ENCODE peak calls at places on chromosomes 11 and 22, in four cellular contexts. F is HL-60, E is B cell, H is fibroblast of lung. N is an unnamed sample.

GRCh38 chr11:111097191-111097590 is 148.3 kb upstream of the POU2AF2 start:
- DNase-seq in F (no peak), E (no peak), H (peak), N (peak)

GRCh38 chr22:46738642-46738960 is 549 bp upstream of the CERK start:
- DNase-seq in F (no peak), E (no peak), H (no peak), N (peak)

GRCh38 chr11:44014968-44015623 is 32.7 kb upstream of the ACCSL start:
- DNase-seq in F (no peak), E (no peak), H (peak), N (no peak)

GRCh38 chr22:49233507-49234100 is 594.1 kb downstream of the BRD1 start:
- DNase-seq in F (no peak), E (no peak), H (no peak), N (no peak)

GRCh38 chr11:44325698-44326097 is 15.8 kb upstream of the ALX4 start:
- DNase-seq in F (no peak), E (no peak), H (no peak), N (no peak)

GRCh38 chr22:38203090-38203810 is 1.5 kb downstream of the MAFF start:
- DNase-seq in F (no peak), E (no peak), H (peak), N (peak)

GRCh38 chr11:4061700-4062099 is 32.9 kb upstream of the RRM1 start:
- DNase-seq in F (no peak), E (no peak), H (no peak), N (no peak)

GRCh38 chr11:118604566-118604965 is 2.8 kb upstream of the PHLDB1 start:
- DNase-seq in F (no peak), E (no peak), H (no peak), N (no peak)

GRCh38 chr11:125402436-125402835 is 93.6 kb downstream of the FEZ1 start:
- DNase-seq in F (no peak), E (no peak), H (peak), N (no peak)

GRCh38 chr11:82523141-82523540 is 210.5 kb downstream of the FAM181B start:
- DNase-seq in F (no peak), E (no peak), H (no peak), N (peak)

GRCh38 chr22:37431811-37432707 is 4.8 kb upstream of the ELFN2 start:
- DNase-seq in F (no peak), E (no peak), H (peak), N (peak)

GRCh38 chr11:92510591-92510990 is 286.0 kb downstream of the FAT3 start:
- DNase-seq in F (no peak), E (no peak), H (no peak), N (peak)
- TF ChIP-seq CTCF in F (no peak), E (no peak), H (no peak), N (no peak)

GRCh38 chr11:116329354-116330090 is 443.3 kb downstream of the BUD13 start:
- DNase-seq in F (no peak), E (no peak), H (no peak), N (peak)

GRCh38 chr11:116328410-116328809 is 444.4 kb downstream of the BUD13 start:
- DNase-seq in F (peak), E (no peak), H (no peak), N (no peak)

GRCh38 chr11:116328851-116329250 is 443.9 kb downstream of the BUD13 start:
- DNase-seq in F (no peak), E (no peak), H (no peak), N (peak)

GRCh38 chr11:116330439-116331185 is 442.2 kb downstream of the BUD13 start:
- DNase-seq in F (no peak), E (no peak), H (no peak), N (peak)

GRCh38 chr11:116326146-116326545 is 446.6 kb downstream of the BUD13 start:
- DNase-seq in F (no peak), E (no peak), H (no peak), N (peak)
- TF ChIP-seq CTCF in F (no peak), E (no peak), H (no peak), N (no peak)

GRCh38 chr11:97964332-97965004 is 1056.3 kb upstream of the CNTN5 start:
- DNase-seq in F (no peak), E (no peak), H (no peak), N (no peak)

GRCh38 chr11:97968071-97968470 is 1052.7 kb upstream of the CNTN5 start:
- DNase-seq in F (no peak), E (no peak), H (no peak), N (no peak)

GRCh38 chr11:97966901-97967300 is 1053.8 kb upstream of the CNTN5 start:
- DNase-seq in F (no peak), E (no peak), H (no peak), N (no peak)

GRCh38 chr11:97963528-97964331 is 1057.0 kb upstream of the CNTN5 start:
- DNase-seq in F (no peak), E (no peak), H (peak), N (no peak)

DNA sequence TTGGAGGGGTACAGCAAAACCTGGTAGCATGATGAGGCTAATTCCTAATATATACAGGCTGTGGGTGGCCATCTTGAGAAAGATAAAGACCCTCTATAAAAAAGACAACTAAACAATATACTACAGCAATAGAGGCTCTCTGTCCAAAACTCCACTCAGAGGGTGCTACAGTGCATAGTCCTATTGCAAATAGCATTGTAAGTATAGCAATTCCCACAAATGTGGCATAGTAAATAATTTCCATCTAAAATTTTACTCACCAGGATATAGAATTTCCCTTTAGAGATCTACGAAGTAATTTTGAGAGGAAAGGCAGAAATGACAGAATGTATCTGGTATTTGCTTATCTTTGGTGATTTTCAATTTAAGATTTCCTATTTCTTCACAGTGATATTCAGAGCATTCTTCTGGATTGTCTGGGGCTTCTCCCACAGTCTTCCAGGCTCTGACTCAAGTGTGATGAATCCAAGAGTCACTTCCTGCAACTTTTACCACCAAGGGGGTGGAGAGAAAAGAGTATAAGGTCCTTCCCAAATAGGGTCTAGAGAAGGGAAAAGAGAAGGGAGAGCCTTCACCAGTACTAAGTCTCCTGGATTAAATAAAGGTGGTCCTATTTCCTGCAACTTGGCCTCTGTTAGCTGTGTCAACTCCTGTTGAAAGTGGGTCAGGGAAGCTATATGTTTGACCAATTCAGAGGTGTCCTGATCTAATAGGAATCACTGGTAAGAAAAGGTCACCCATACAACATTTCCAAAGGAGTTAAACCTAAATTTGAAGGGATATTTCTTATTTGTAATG is 1054.7 kb upstream of the CNTN5 start:
- DNase-seq in F (no peak), E (no peak), H (peak), N (no peak)
- TF ChIP-seq CTCF in F (no peak), E (no peak), H (no peak), N (no peak)

DNA sequence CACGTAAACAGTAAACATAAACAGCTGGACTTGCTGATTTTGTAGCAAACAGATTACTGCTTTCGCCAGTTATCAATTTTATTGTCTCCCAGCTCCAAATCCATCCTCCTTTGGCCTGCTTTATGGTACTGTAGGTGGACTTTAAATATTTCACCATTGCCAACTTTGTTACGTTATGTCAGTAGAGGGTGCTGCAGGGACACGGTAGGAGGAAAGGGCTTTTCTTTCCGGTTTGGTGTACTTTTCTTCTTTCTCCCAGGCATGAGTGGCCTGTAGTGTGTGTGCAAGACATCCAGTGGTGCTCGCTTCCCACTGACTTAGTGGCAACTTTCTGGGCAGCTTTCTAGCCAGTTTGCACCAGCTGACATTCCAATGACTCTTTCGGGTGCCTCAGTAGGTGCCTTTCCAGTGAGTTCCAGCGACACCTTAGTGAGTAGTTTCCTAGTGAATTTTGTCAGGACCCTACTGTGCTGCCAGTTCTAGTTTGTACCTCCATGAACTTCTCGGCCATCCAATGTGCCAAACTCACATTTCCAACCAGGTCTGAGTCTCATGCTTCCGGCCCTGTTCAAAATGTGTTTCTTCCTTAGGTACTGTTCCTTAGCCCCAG is 267.6 kb upstream of the TENM4 start:
- DNase-seq in F (peak), E (no peak), H (peak), N (peak)
- TF ChIP-seq CTCF in F (peak), E (no peak), H (peak), N (peak)

DNA sequence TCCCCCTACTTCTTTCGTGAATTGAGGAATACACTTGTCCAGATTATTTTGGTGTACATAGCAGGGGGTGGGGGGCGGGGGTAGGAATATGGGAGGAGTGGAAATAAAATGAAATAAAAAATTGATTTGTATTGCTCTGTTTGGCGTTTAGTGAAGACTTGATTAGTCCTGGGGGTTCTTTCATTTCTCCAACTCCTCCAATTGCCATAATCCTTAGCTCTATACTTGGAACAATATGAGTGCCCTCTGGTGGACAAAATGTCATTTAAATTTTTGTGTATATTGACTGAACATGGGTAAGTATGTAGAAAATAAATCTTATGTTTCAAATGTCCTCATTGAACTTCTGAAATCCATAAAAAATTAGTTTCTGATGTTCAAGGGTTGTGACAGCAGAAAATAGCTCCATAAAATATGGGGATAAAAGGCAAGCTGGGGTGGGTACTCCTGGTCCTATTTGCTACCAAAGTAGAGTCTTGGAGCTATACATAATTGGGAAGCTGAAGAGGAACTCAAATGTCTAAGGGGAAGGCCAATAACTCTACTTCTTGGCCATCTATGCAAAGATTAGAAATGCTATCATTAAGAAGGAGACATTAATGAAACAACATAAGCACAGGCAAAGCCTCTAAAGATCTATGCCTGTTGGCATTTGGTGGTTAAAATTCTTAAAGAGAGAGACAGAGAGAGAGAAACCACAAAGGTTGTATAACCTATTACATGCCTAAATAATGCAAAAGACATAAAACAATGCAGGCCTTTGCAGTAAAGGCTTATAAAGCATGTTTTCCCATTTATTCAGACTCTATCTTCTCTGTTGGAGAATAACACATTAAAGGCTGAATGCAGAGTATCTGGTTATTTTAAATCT is 421.6 kb downstream of the METTL15 start:
- DNase-seq in F (no peak), E (no peak), H (peak), N (no peak)
- TF ChIP-seq CTCF in F (no peak), E (no peak), H (peak), N (peak)

DNA sequence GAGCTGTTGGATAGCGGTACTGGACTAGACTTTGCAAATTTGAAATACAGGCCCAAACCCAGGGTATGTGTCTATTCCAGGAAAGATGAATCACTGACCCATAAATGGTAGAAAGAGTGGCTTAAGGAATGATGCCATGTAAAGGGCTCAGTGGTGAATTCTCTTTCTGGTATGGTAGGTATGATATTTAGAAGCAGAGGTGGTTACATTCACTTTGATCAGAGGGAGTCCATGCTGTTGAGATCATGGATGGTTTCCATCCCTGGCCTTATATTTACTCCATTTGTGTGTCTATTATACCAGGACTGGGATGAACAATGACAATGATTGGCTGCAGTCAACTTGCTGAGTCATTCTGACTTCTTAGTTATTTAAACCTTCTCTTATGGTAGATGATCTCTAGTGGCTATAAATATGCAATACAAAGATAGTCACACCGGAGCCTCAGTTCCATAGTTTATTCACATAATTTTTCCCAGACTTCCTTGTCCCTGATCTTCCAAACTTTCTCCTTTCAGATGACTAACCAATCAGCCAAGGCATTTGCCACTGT is 419.8 kb upstream of the LRRC4C start:
- DNase-seq in F (no peak), E (no peak), H (peak), N (no peak)
- TF ChIP-seq CTCF in F (no peak), E (no peak), H (no peak), N (no peak)

GRCh38 chr11:134244593-134244992 is 8.6 kb downstream of the THYN1 start:
- DNase-seq in F (peak), E (no peak), H (no peak), N (peak)
- TF ChIP-seq CTCF in F (peak), E (peak), H (peak), N (peak)

GRCh38 chr22:43244803-43245527 is 58.0 kb upstream of the TTLL12 start:
- DNase-seq in F (no peak), E (no peak), H (no peak), N (no peak)
- TF ChIP-seq CTCF in F (no peak), E (no peak), H (no peak), N (no peak)

GRCh38 chr11:123227763-123228488 is 32.9 kb upstream of the CLMP start:
- DNase-seq in F (no peak), E (no peak), H (no peak), N (no peak)

GRCh38 chr11:123231777-123232176 is 36.7 kb upstream of the CLMP start:
- DNase-seq in F (no peak), E (no peak), H (no peak), N (no peak)

GRCh38 chr11:123231263-123231662 is 36.2 kb upstream of the CLMP start:
- DNase-seq in F (no peak), E (no peak), H (peak), N (no peak)

GRCh38 chr11:123233280-123233977 is 38.4 kb upstream of the CLMP start:
- DNase-seq in F (no peak), E (no peak), H (no peak), N (no peak)

GRCh38 chr11:123228489-123229163 is 33.6 kb upstream of the CLMP start:
- DNase-seq in F (no peak), E (no peak), H (no peak), N (no peak)
- TF ChIP-seq CTCF in F (no peak), E (no peak), H (no peak), N (no peak)

N was measured in endodermal cell.